ENCODE peak calls at places on chromosomes 4 and X, in six cellular contexts. W is psoas muscle, U is fibroblast of lung, R is endodermal cell, H is astrocyte of the cerebellum, B is tibial artery. I is an unnamed sample.

GRCh38 chrX:25807022-25807421 is 331.1 kb upstream of the MAGEB18 start:
- DNase-seq in W (no peak), U (no peak), R (no peak), H (no peak), B (no peak), I (no peak)

GRCh38 chrX:135649561-135649960 is 63.9 kb upstream of the CT45A1 start:
- DNase-seq in W (no peak), U (no peak), R (no peak), H (no peak), B (no peak), I (no peak)

GRCh38 chr4:185859106-185859505 is 47.1 kb upstream of the SORBS2 start:
- DNase-seq in W (no peak), U (peak; percentile 59), R (no peak), H (no peak), B (no peak), I (peak; percentile 19)

GRCh38 chr4:182175788-182176519 is 67.2 kb upstream of the TENM3 start:
- DNase-seq in W (no peak), U (peak; percentile 67), R (no peak), H (no peak), B (no peak), I (no peak)

GRCh38 chr4:37981844-37982720 is 21.9 kb downstream of the PTTG2 start:
- DNase-seq in W (no peak), U (peak; percentile 67), R (peak; percentile 74), H (no peak), B (no peak), I (peak; percentile 51)

GRCh38 chr4:182179751-182180150 is 63.5 kb upstream of the TENM3 start:
- DNase-seq in W (no peak), U (no peak), R (no peak), H (no peak), B (no peak), I (no peak)

GRCh38 chr4:24884925-24885324 is 27.9 kb downstream of the CCDC149 start:
- DNase-seq in W (no peak), U (no peak), R (no peak), H (no peak), B (no peak), I (no peak)

GRCh38 chr4:123777297-123777859 is 380.8 kb downstream of the SPRY1 start:
- DNase-seq in W (no peak), U (peak; percentile 61), R (no peak), H (no peak), B (no peak), I (peak; percentile 78)

GRCh38 chrX:4674028-4674782 is 960.8 kb upstream of the PRKX start:
- DNase-seq in W (no peak), U (no peak), R (no peak), H (no peak), B (no peak), I (no peak)

GRCh38 chrX:76148753-76149152 is 24.1 kb upstream of the PBDC1 start:
- DNase-seq in W (peak; percentile 64), U (peak; percentile 39), R (peak; percentile 50), H (no peak), B (no peak), I (peak; percentile 25)

GRCh38 chr4:38040619-38041018 is 80.4 kb downstream of the PTTG2 start:
- DNase-seq in W (no peak), U (no peak), R (no peak), H (no peak), B (no peak), I (no peak)

GRCh38 chr4:2694691-2695090 is 61.4 kb downstream of the TNIP2 start:
- DNase-seq in W (no peak), U (peak; percentile 69), R (no peak), H (no peak), B (peak; percentile 51), I (no peak)

GRCh38 chr4:113222006-113222405 is 172.6 kb downstream of the ANK2 start:
- DNase-seq in W (no peak), U (peak; percentile 58), R (no peak), H (no peak), B (no peak), I (peak; percentile 46)

GRCh38 chr4:140135529-140136021 is 18.4 kb downstream of the MAML3 start:
- DNase-seq in W (peak; percentile 62), U (peak; percentile 74), R (no peak), H (no peak), B (no peak), I (peak; percentile 75)

GRCh38 chr4:120749445-120750151 is 172.9 kb downstream of the PRDM5 start:
- DNase-seq in W (no peak), U (no peak), R (no peak), H (no peak), B (no peak), I (no peak)

GRCh38 chrX:130330706-130331105 is 9.0 kb upstream of the SLC25A14 start:
- DNase-seq in W (peak; percentile 56), U (peak; percentile 47), R (peak; percentile 88), H (no peak), B (no peak), I (peak; percentile 39)

GRCh38 chrX:137792214-137792613 is 226.3 kb downstream of the ZIC3 start:
- DNase-seq in W (no peak), U (no peak), R (no peak), H (no peak), B (no peak), I (no peak)

GRCh38 chr4:26176621-26177121 is 144.1 kb upstream of the RBPJ start:
- DNase-seq in W (no peak), U (peak; percentile 94), R (no peak), H (peak; percentile 85), B (no peak), I (peak; percentile 79)

GRCh38 chr4:95178938-95179337 is 369.8 kb downstream of the UNC5C start:
- DNase-seq in W (no peak), U (no peak), R (no peak), H (no peak), B (no peak), I (no peak)

GRCh38 chr4:77471821-77472495 is 133.7 kb upstream of the CXCL13 start:
- DNase-seq in W (no peak), U (no peak), R (no peak), H (no peak), B (no peak), I (no peak)

GRCh38 chr4:11232004-11232403 is 196.7 kb downstream of the HS3ST1 start:
- DNase-seq in W (no peak), U (peak; percentile 11), R (no peak), H (no peak), B (no peak), I (no peak)

GRCh38 chrX:101658661-101659477 is 781 bp downstream of the ARMCX2 start:
- DNase-seq in W (peak; percentile 78), U (peak; percentile 48), R (peak; percentile 88), H (peak; percentile 3), B (peak; percentile 87), I (peak; percentile 52)
- H3K4me3 ChIP-seq in W (peak overlapping the region; percentile 70), U (peak overlapping the region; percentile 67), R (peak overlapping the region; percentile 88), H (peak overlapping the region; percentile 60), B (peak overlapping the region; percentile 68), I (peak overlapping the region; percentile 81)

DNA sequence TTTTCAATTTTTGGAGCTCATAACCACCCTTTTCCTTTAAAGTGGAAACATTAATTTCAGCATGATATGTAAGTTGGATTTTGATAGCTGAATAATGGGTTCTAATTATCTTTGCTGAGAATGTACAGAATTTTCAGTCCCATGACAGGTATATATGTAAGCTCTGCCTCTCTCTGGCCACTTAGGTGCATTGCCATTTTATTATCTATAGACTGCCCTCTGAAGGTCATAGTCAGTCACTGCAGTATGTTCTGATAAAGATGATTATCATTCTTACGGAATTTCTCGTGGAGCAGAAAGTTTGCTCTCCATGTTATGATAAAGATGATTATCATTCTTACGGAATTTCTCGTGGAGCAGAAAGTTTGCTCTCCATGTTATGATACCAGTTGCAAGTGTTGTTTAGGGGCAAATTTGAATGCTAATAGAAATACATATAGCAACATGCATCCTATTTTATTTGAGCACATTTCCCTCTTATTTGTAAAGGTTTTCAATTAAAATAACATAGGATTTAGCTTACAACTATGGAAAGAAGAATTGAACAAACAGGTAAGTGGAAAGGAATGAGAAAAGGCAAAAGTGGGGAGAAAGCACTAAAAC is 10.4 kb downstream of the AFP start:
- DNase-seq in W (no peak), U (peak; percentile 44), R (no peak), H (peak; percentile 32), B (no peak), I (peak; percentile 46)
- TF ChIP-seq CTCF in W (peak; percentile 55), U (peak; percentile 78), R (peak; percentile 97), H (peak; percentile 72), B (peak; percentile 35), I (peak; percentile 77)

GRCh38 chrX:8730812-8731578 is 942 bp downstream of the ANOS1 start:
- DNase-seq in W (peak; percentile 57), U (no peak), R (no peak), H (no peak), B (no peak), I (no peak)

GRCh38 chrX:8728932-8729331 is 3.0 kb downstream of the ANOS1 start:
- DNase-seq in W (no peak), U (no peak), R (no peak), H (no peak), B (no peak), I (no peak)

GRCh38 chrX:8721536-8721935 is 10.4 kb downstream of the ANOS1 start:
- DNase-seq in W (no peak), U (no peak), R (peak; percentile 47), H (no peak), B (no peak), I (no peak)

GRCh38 chrX:8724176-8724757 is 7.7 kb downstream of the ANOS1 start:
- DNase-seq in W (no peak), U (no peak), R (peak; percentile 85), H (no peak), B (no peak), I (no peak)

DNA sequence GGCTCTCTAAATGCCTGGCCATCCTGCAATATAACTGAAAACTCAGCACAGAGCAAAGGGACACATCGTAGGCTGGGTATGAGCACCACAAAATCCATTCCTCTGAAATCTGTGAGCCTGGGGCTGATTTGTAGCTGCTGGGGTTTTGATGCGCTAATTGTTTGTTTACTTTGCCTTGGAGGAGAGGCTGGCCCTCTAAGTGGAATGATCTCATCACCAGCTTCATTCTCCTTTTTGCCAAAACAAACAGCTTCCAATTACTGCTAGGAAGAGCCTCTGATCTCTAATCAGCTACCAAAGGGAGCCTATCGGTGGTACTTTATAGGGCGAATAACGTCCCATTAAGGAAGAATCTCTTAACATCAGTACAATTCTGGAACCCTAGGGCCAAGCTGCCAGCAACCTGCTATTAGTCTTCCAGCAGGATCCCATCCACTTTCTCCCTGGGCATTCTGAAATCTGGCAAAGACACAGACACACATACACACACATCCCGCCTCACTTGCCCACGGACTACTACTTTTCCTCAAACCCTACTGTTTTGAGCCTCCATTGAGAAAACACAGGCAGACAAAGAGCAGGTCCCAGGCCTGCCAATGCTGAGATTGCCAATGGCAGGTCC is 5.8 kb downstream of the ANOS1 start:
- DNase-seq in W (no peak), U (peak; percentile 70), R (peak; percentile 57), H (no peak), B (no peak), I (no peak)
- H3K4me3 ChIP-seq in W (no peak overlapping the region), U (no peak overlapping the region), R (peak overlapping the region; percentile 67), H (no peak overlapping the region), B (no peak overlapping the region), I (no peak overlapping the region)

GRCh38 chrX:40644175-40644574 is 3.2 kb downstream of the CXorf38 start:
- DNase-seq in W (no peak), U (no peak), R (no peak), H (no peak), B (no peak), I (peak; percentile 72)

GRCh38 chrX:40651620-40652223 is 4.4 kb upstream of the CXorf38 start:
- DNase-seq in W (peak; percentile 67), U (peak; percentile 51), R (peak; percentile 87), H (peak; percentile 54), B (no peak), I (peak; percentile 48)

GRCh38 chrX:40646489-40647306 is 663 bp downstream of the CXorf38 start:
- DNase-seq in W (peak; percentile 72), U (peak; percentile 27), R (no peak), H (no peak), B (peak; percentile 74), I (peak; percentile 28)

GRCh38 chrX:40644821-40645358 is 2.5 kb downstream of the CXorf38 start:
- DNase-seq in W (peak; percentile 55), U (peak; percentile 67), R (no peak), H (peak; percentile 47), B (peak; percentile 71), I (peak; percentile 68)

GRCh38 chrX:40647307-40648197 is at the start of gene CXorf38:
- DNase-seq in W (peak; percentile 98), U (peak; percentile 81), R (peak; percentile 98), H (peak; percentile 62), B (peak; percentile 95), I (peak; percentile 81)
- TF ChIP-seq CTCF in W (no peak), U (no peak), R (peak; percentile 54), H (no peak), B (no peak), I (no peak)

I was measured in AG10803.